ENCODE peak calls at places on chromosomes 11 and 22, in six cellular contexts. U is thoracic aorta; P is CD8-positive, alpha-beta T cell; N is heart right ventricle; S is heart left ventricle; M is GM23338. V is an unnamed sample.
A peak's percentile ranks its signal among the peaks of the same experiment; 100 is the strongest.

GRCh38 chr11:122271167-122271566 is 155.2 kb upstream of the BLID start:
- DNase-seq in U (no peak), M (no peak), N (no peak), S (no peak), P (no peak), V (no peak)

GRCh38 chr11:637593-638507 is 781 bp downstream of the DRD4 start:
- DNase-seq in U (no peak), N (no peak), M (peak; percentile 61), P (no peak), S (no peak), V (no peak)

GRCh38 chr22:20531404-20532181 is 24.2 kb downstream of the MED15 start:
- DNase-seq in S (peak; percentile 61), N (peak; percentile 52), M (peak; percentile 68), U (no peak), P (no peak), V (peak; percentile 94)

GRCh38 chr22:24324137-24324536 is 53.5 kb downstream of the SPECC1L start:
- DNase-seq in U (no peak), N (no peak), M (no peak), P (no peak), S (no peak), V (no peak)

GRCh38 chr11:70005107-70005818 is 72.9 kb upstream of the ANO1 start:
- DNase-seq in S (no peak), P (no peak), U (no peak), N (no peak), M (no peak), V (peak; percentile 78)

GRCh38 chr22:24240381-24240780 is 4.5 kb downstream of the GGT5 start:
- DNase-seq in U (no peak), S (no peak), M (no peak), N (no peak), P (no peak), V (no peak)

GRCh38 chr11:1866776-1867175 is 13.9 kb downstream of the LSP1 start:
- DNase-seq in U (no peak), P (no peak), N (peak; percentile 9), S (no peak), M (no peak), V (no peak)

GRCh38 chr11:2375341-2375853 is 1.7 kb upstream of the CD81 start:
- DNase-seq in S (peak; percentile 80), P (no peak), U (no peak), N (no peak), M (no peak), V (no peak)

GRCh38 chr11:102709211-102709980 is 3.8 kb upstream of the MMP27 start:
- DNase-seq in S (no peak), U (no peak), M (no peak), P (no peak), N (no peak), V (no peak)

GRCh38 chr11:73978576-73979086 is 4.0 kb downstream of the UCP2 start:
- DNase-seq in N (no peak), M (no peak), P (no peak), S (no peak), U (no peak), V (no peak)

GRCh38 chr11:125263268-125263790 is 98.8 kb downstream of the PKNOX2 start:
- DNase-seq in S (peak; percentile 85), U (peak; percentile 37), N (peak; percentile 82), P (no peak), M (peak; percentile 98), V (peak; percentile 100)

GRCh38 chr11:16536513-16536912 is 180.2 kb upstream of the SOX6 start:
- DNase-seq in S (no peak), M (no peak), N (no peak), U (no peak), P (no peak), V (no peak)

GRCh38 chr11:117805048-117805447 is 8.0 kb upstream of the DSCAML1 start:
- DNase-seq in S (no peak), N (no peak), U (no peak), M (no peak), P (no peak), V (no peak)

GRCh38 chr22:41838842-41839618 is 6.1 kb downstream of the SREBF2 start:
- DNase-seq in M (no peak), U (no peak), P (no peak), S (no peak), N (no peak), V (no peak)

GRCh38 chr11:75525433-75526191 is at the start of gene GDPD5:
- DNase-seq in N (peak; percentile 83), S (peak; percentile 85), U (peak; percentile 43), P (peak; percentile 77), M (peak; percentile 92), V (peak; percentile 78)

GRCh38 chr11:68457898-68458249 is 2.7 kb upstream of the PPP6R3 start:
- DNase-seq in S (no peak), P (no peak), N (no peak), U (no peak), M (no peak), V (no peak)

GRCh38 chr11:124600924-124601323 is 10.3 kb upstream of the PANX3 start:
- DNase-seq in M (peak; percentile 17), N (no peak), P (no peak), S (no peak), U (no peak), V (no peak)

GRCh38 chr11:9263840-9264380 is 1.2 kb downstream of the DENND5A start:
- DNase-seq in P (peak; percentile 22), N (no peak), M (no peak), U (no peak), S (no peak), V (no peak)

GRCh38 chr11:39990413-39990812 is 1469.0 kb downstream of the LRRC4C start:
- DNase-seq in P (no peak), U (no peak), S (no peak), M (peak; percentile 2), N (no peak), V (no peak)

GRCh38 chr11:78954261-78954660 is 379.6 kb upstream of the NARS2 start:
- DNase-seq in M (no peak), U (no peak), S (no peak), P (no peak), N (no peak), V (no peak)

GRCh38 chr22:26364066-26365015 is 64.7 kb upstream of the ASPHD2 start:
- DNase-seq in P (peak; percentile 46), U (no peak), M (peak; percentile 96), N (peak; percentile 17), S (peak; percentile 40), V (peak; percentile 54)

GRCh38 chr11:21564813-21565212 is 628.1 kb upstream of the ANO5 start:
- DNase-seq in N (no peak), U (no peak), P (no peak), S (no peak), M (no peak), V (no peak)

GRCh38 chr11:60914620-60915249 is 777 bp downstream of the TMEM109 start:
- DNase-seq in U (no peak), M (peak; percentile 36), N (peak; percentile 55), P (no peak), S (no peak), V (peak; percentile 52)

GRCh38 chr11:131889146-131889577 is 518.7 kb downstream of the NTM start:
- DNase-seq in N (no peak), M (peak; percentile 56), P (no peak), U (no peak), S (no peak), V (peak; percentile 25)

GRCh38 chr11:116035972-116036371 is 531.8 kb upstream of the CADM1 start:
- DNase-seq in U (no peak), N (no peak), P (no peak), S (no peak), M (peak; percentile 22), V (no peak)

GRCh38 chr22:29231971-29232959 is 26.6 kb downstream of the EMID1 start:
- DNase-seq in N (peak; percentile 54), M (no peak), P (no peak), U (no peak), S (peak; percentile 49), V (no peak)

GRCh38 chr22:49320714-49321476 is 506.8 kb downstream of the BRD1 start:
- DNase-seq in U (no peak), S (no peak), P (no peak), M (no peak), N (no peak), V (no peak)
- H3K27me3 ChIP-seq in U (no peaks in the 10 kb centered on the region), S (peaks cover 31% of the 10 kb centered on the region), P (no peaks in the 10 kb centered on the region), M (no peaks in the 10 kb centered on the region), N (peaks cover 58% of the 10 kb centered on the region), V (peaks cover 27% of the 10 kb centered on the region)

DNA sequence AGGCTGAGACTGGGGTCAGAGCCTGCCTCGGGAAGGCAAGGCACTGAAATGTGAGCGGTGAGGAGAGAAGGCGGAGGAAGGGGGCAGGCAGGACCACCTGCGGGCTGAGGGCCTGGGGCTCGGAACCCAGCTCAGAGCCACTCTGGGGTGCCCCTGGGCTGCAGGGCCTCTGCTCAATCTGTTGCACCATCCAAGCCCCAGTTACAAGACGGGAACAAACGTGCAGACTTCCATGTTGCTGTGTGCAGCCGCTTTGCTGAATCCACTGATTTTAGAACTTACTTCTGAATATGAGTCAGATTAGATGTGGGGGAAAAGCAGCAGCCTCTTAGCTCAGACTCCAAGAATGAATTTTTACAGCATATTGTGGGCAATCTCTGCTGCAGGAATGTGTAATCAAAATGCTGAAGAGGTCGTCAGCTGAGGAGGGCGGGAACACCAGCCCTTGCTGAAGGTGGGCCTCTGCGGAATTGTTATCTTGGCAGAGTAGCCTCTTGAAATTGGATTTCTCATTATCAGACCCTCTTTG is 21.6 kb downstream of the PARVG start:
- DNase-seq in U (no peak), P (no peak), N (no peak), M (no peak), S (no peak), V (peak; percentile 49)
- H3K36me3 ChIP-seq in U (no peaks in the 10 kb centered on the region), P (peaks cover 14% of the 10 kb centered on the region), N (no peaks in the 10 kb centered on the region), M (no peaks in the 10 kb centered on the region), S (no peaks in the 10 kb centered on the region), V (no peaks in the 10 kb centered on the region)

GRCh38 chr22:48677168-48677520 is 1150.5 kb downstream of the BRD1 start:
- DNase-seq in N (no peak), U (no peak), M (no peak), P (no peak), S (no peak), V (no peak)
- H3K27me3 ChIP-seq in N (no peaks in the 10 kb centered on the region), U (no peaks in the 10 kb centered on the region), M (no peaks in the 10 kb centered on the region), P (no peaks in the 10 kb centered on the region), S (no peaks in the 10 kb centered on the region), V (no peaks in the 10 kb centered on the region)

GRCh38 chr11:7501251-7501650 is 12.5 kb upstream of the PPFIBP2 start:
- DNase-seq in N (no peak), S (no peak), U (no peak), P (no peak), M (no peak), V (no peak)

GRCh38 chr11:7501894-7502293 is 11.9 kb upstream of the PPFIBP2 start:
- DNase-seq in P (no peak), U (no peak), S (no peak), M (no peak), N (no peak), V (no peak)

GRCh38 chr11:7511405-7511804 is 2.4 kb upstream of the PPFIBP2 start:
- DNase-seq in S (peak; percentile 69), P (no peak), N (peak; percentile 29), M (no peak), U (no peak), V (no peak)

GRCh38 chr11:7500251-7500650 is 13.5 kb upstream of the PPFIBP2 start:
- DNase-seq in P (no peak), N (no peak), S (no peak), M (no peak), U (no peak), V (no peak)

DNA sequence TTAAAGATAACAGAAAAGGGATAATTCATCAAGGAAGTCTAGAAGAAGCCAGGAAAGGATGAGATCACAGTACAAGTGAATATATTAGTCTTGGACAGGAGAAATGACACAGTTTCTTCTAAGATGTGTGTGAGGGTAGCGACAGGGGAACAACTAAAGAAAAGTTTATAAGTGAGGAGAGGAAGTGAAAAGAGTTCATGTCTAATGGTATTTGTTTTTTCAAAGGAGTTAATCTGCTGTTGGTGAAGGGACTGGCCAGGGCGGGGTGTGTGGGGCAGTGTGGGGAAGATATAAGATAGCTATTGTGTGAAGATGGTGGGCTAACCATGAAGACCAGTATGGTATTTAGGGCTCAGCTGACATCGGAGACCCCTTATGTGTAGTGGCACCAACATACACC is 7.6 kb upstream of the PPFIBP2 start:
- DNase-seq in U (no peak), M (no peak), S (no peak), N (no peak), P (no peak), V (no peak)
- H3K36me3 ChIP-seq in U (no peaks in the 10 kb centered on the region), M (no peaks in the 10 kb centered on the region), S (peaks cover 28% of the 10 kb centered on the region), N (peaks cover 20% of the 10 kb centered on the region), P (no peaks in the 10 kb centered on the region), V (no peaks in the 10 kb centered on the region)